ENCODE peak calls at places on chromosomes 7 and 10, in seven cellular contexts. L is IMR-90, I is H9, N is mesendoderm, U is H1, H is trophoblast cell, M is mesenchymal stem cell. C is an unnamed sample.

GRCh38 chr10:1151071-1152033 is 95.2 kb downstream of the WDR37 start:
- DNase-seq in H (no peak), U (peak), L (peak), N (no peak), M (no peak), I (no peak), C (no peak)

GRCh38 chr7:25877802-25878789 is 273.9 kb upstream of the NFE2L3 start:
- DNase-seq in N (no peak), U (no peak), I (no peak), M (no peak), H (no peak), L (no peak), C (no peak)

GRCh38 chr7:14424675-14425074 is 435.2 kb upstream of the ETV1 start:
- DNase-seq in N (peak), U (no peak), M (no peak), L (no peak), H (no peak), I (no peak), C (no peak)

GRCh38 chr7:125059861-125060456 is 130.3 kb upstream of the POT1 start:
- DNase-seq in I (no peak), U (no peak), N (no peak), M (peak), L (peak), H (peak), C (no peak)

GRCh38 chr10:697097-697875 is 7.8 kb upstream of the DIP2C start:
- DNase-seq in H (no peak), U (no peak), I (no peak), L (no peak), M (no peak), N (no peak), C (no peak)

GRCh38 chr7:112399501-112399900 is 50.8 kb upstream of the IFRD1 start:
- DNase-seq in H (no peak), M (no peak), L (peak), N (no peak), I (no peak), U (no peak), C (no peak)

GRCh38 chr10:62584216-62584615 is 210.0 kb downstream of the ZNF365 start:
- DNase-seq in I (no peak), N (no peak), H (peak), M (peak), L (peak), U (no peak), C (no peak)

GRCh38 chr7:70338061-70338460 is 739.8 kb downstream of the AUTS2 start:
- DNase-seq in H (no peak), I (no peak), N (no peak), M (no peak), U (no peak), L (no peak), C (no peak)

GRCh38 chr10:83983578-83984255 is 155.6 kb upstream of the GHITM start:
- DNase-seq in M (peak), H (peak), L (no peak), I (peak), N (peak), U (no peak), C (no peak)

GRCh38 chr10:73941300-73941699 is 30.4 kb downstream of the PLAU start:
- DNase-seq in L (no peak), U (no peak), I (no peak), M (peak), H (no peak), N (no peak), C (no peak)

GRCh38 chr10:71569775-71570588 is 149.6 kb downstream of the C10orf105 start:
- DNase-seq in L (peak), M (peak), I (peak), U (peak), N (peak), H (peak), C (peak)

GRCh38 chr7:79241288-79242055 is 212.0 kb downstream of the MAGI2 start:
- DNase-seq in M (peak), L (peak), I (no peak), N (no peak), U (no peak), H (no peak), C (no peak)

GRCh38 chr7:150322114-150322832 is 882 bp upstream of the LRRC61 start:
- DNase-seq in H (peak), U (no peak), N (no peak), L (no peak), I (no peak), M (no peak), C (no peak)

GRCh38 chr10:14564268-14564744 is 210.4 kb downstream of the FAM107B start:
- DNase-seq in H (no peak), L (no peak), U (no peak), M (no peak), I (no peak), N (no peak), C (no peak)

GRCh38 chr7:27575647-27576046 is 87.0 kb downstream of the HIBADH start:
- DNase-seq in M (no peak), I (no peak), N (no peak), U (no peak), H (no peak), L (no peak), C (no peak)

GRCh38 chr10:63143984-63144383 is 10.9 kb downstream of the NRBF2 start:
- DNase-seq in H (peak), L (no peak), I (no peak), M (no peak), N (no peak), U (no peak), C (no peak)

GRCh38 chr10:121553861-121554264 is 44.4 kb downstream of the FGFR2 start:
- DNase-seq in L (no peak), H (peak), I (no peak), U (no peak), N (no peak), M (no peak), C (no peak)

GRCh38 chr7:18583305-18583704 is 87.8 kb downstream of the HDAC9 start:
- DNase-seq in N (peak), I (no peak), H (peak), L (peak), U (no peak), M (peak), C (no peak)

GRCh38 chr7:604038-604883 is 84.6 kb upstream of the PDGFA start:
- DNase-seq in U (no peak), H (peak), L (peak), N (peak), M (peak), I (no peak), C (no peak)

GRCh38 chr7:126856691-126857291 is 395.9 kb downstream of the GRM8 start:
- DNase-seq in U (no peak), N (peak), M (no peak), I (no peak), H (peak), L (no peak), C (peak)

GRCh38 chr10:112914288-112914952 is 35.6 kb upstream of the TCF7L2 start:
- DNase-seq in I (no peak), L (no peak), U (no peak), N (no peak), H (no peak), M (no peak), C (no peak)

GRCh38 chr10:78805176-78805575 is 263.6 kb upstream of the ZMIZ1 start:
- DNase-seq in I (no peak), H (no peak), N (peak), U (no peak), M (peak), L (peak), C (no peak)

GRCh38 chr10:124619195-124619594 is 125.0 kb downstream of the FAM53B start:
- DNase-seq in N (no peak), U (no peak), H (no peak), I (no peak), M (peak), L (peak), C (no peak)

GRCh38 chr7:8037151-8037550 is 68.6 kb downstream of the GLCCI1 start:
- DNase-seq in I (no peak), M (no peak), L (no peak), H (peak), N (peak), U (no peak), C (no peak)

DNA sequence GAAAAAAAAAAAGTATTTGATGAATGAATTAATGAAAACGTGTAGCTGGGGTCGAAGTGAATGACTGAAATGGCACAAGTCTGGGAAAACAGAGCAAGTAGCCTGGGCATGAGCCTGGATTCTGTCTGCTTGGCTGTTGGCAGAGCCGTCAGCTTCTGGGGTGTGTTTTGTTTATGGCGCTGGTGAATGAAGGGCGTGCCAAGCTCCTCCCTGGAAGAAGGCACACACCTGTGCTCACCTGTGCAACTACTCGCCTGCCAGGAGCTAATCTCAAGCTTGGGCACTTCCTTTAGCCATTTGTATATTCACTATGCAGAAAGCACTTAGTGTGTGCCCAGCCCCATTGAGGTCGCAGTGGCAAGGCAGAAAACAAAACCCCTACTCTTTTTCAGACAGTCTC is 74.1 kb downstream of the GTF2IRD1 start:
- DNase-seq in H (no peak), U (no peak), L (no peak), I (no peak), N (no peak), M (no peak), C (no peak)
- H2BK5ac ChIP-seq in H (no peak), U (no peak), L (no peak), I (no peak), N (no peak), M (no peak), C (no peak)

GRCh38 chr7:132638000-132638399 is 61.7 kb upstream of the PLXNA4 start:
- DNase-seq in U (no peak), L (no peak), M (no peak), H (no peak), N (no peak), I (no peak), C (no peak)

GRCh38 chr7:132636581-132636980 is 60.3 kb upstream of the PLXNA4 start:
- DNase-seq in L (no peak), U (no peak), M (no peak), I (no peak), H (no peak), N (peak), C (no peak)

GRCh38 chr7:132643302-132643701 is 67.0 kb upstream of the PLXNA4 start:
- DNase-seq in M (no peak), N (peak), I (peak), H (no peak), U (no peak), L (no peak), C (no peak)

GRCh38 chr7:132639983-132640382 is 63.7 kb upstream of the PLXNA4 start:
- DNase-seq in I (no peak), U (no peak), H (no peak), L (no peak), M (no peak), N (no peak), C (no peak)

DNA sequence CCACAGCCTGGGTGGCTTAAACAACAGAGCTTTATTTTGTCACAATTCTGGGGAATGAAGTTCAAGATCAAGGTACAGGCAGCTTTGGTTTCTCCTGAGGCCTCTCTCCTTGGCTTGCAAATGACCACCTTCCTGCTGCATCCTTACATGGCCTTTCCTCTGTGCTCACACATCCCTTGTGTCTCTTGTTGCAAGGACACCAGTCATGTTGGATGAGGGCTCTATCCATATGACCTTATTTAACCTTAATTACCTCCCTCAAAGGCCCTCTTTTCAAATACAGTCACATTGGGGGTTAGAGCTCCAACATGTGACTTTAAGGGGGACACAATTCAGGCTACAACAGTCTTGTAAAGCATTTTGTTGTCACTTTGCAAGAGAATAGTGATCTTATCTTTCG is 65.0 kb upstream of the PLXNA4 start:
- DNase-seq in U (no peak), I (no peak), H (no peak), N (no peak), L (no peak), M (no peak), C (no peak)
- H2BK5ac ChIP-seq in U (no peak), I (no peak), H (no peak), N (no peak), L (no peak), M (no peak), C (no peak)

GRCh38 chr7:29328050-29328449 is 133.5 kb downstream of the CHN2 start:
- DNase-seq in N (no peak), H (no peak), M (no peak), L (no peak), U (no peak), I (no peak), C (no peak)

GRCh38 chr7:29325508-29325907 is 130.9 kb downstream of the CHN2 start:
- DNase-seq in H (no peak), N (no peak), M (no peak), L (no peak), U (no peak), I (no peak), C (no peak)

GRCh38 chr7:29327455-29327854 is 132.9 kb downstream of the CHN2 start:
- DNase-seq in L (no peak), I (no peak), N (no peak), H (no peak), U (no peak), M (no peak), C (no peak)

GRCh38 chr7:29328811-29329210 is 134.2 kb downstream of the CHN2 start:
- DNase-seq in I (no peak), U (no peak), H (peak), L (no peak), N (no peak), M (no peak), C (no peak)

DNA sequence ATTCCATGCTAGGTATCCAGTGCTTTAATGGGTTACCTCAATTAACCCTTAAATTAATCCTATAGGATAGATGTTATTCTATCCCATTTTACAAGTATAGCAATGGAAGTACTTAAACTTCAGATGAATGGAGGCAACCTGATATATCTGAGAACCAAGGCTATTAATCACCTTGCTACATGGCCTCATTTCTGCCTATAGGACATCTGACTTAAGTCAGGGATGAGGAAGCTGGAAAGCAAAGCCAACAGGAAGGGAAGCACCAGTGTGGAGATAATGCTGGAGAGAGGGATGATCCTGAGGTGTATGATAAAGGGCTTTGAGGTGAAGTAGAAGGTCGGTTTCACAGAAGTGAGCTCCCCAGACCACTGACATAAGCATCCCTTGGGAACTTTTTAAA is 132.3 kb downstream of the CHN2 start:
- DNase-seq in U (no peak), M (no peak), I (no peak), N (no peak), L (no peak), H (no peak), C (no peak)
- H2BK5ac ChIP-seq in U (no peak), M (no peak), I (no peak), N (no peak), L (no peak), H (no peak), C (no peak)

GRCh38 chr10:6619663-6620062 is 39.6 kb upstream of the PRKCQ start:
- DNase-seq in U (no peak), L (no peak), M (no peak), I (no peak), N (no peak), H (no peak), C (no peak)
- H2BK5ac ChIP-seq in U (no peak), L (no peak), M (no peak), I (no peak), N (no peak), H (no peak), C (no peak)